ENCODE peak calls at places on chromosome 2, in eight cellular contexts. W, V, N, Y, E, Z, J and S are unnamed samples.

GRCh38 chr2:135490381-135490780 is 40.6 kb downstream of the ZRANB3 start:
- DNase-seq in E (no peak), V (no peak), J (no peak), Y (no peak), W (no peak), Z (peak; percentile 5), N (no peak), S (peak; percentile 17)

GRCh38 chr2:222477962-222478608 is 53.7 kb downstream of the SGPP2 start:
- DNase-seq in E (no peak), N (no peak), Z (no peak), Y (no peak), W (no peak), V (no peak), J (no peak), S (no peak)

GRCh38 chr2:165513479-165513878 is 44.0 kb downstream of the CSRNP3 start:
- DNase-seq in J (no peak), Y (no peak), Z (no peak), W (no peak), N (no peak), E (no peak), V (no peak), S (no peak)

GRCh38 chr2:173571021-173571821 is 216.5 kb downstream of the CDCA7 start:
- DNase-seq in V (peak; percentile 37), Z (peak; percentile 49), W (no peak), N (peak; percentile 65), Y (no peak), E (no peak), J (no peak), S (peak; percentile 57)

GRCh38 chr2:196165016-196165415 is 6.4 kb downstream of the STK17B start:
- DNase-seq in E (no peak), Z (no peak), W (no peak), N (no peak), V (no peak), J (no peak), Y (no peak), S (no peak)

GRCh38 chr2:195498839-195499490 is 158.1 kb upstream of the SLC39A10 start:
- DNase-seq in V (no peak), Y (no peak), J (no peak), Z (no peak), N (no peak), W (no peak), E (no peak), S (peak; percentile 46)

GRCh38 chr2:98868548-98869271 is 67.3 kb downstream of the CRACDL start:
- DNase-seq in W (no peak), J (no peak), Y (no peak), V (no peak), E (no peak), Z (no peak), N (no peak), S (no peak)

GRCh38 chr2:45626387-45627010 is 15.4 kb upstream of the SRBD1 start:
- DNase-seq in Z (no peak), E (no peak), V (no peak), W (no peak), Y (no peak), N (no peak), J (no peak), S (no peak)

GRCh38 chr2:18413794-18414396 is 146.6 kb downstream of the RDH14 start:
- DNase-seq in V (no peak), Z (peak; percentile 81), Y (no peak), W (no peak), J (no peak), E (no peak), N (no peak), S (peak; percentile 85)

GRCh38 chr2:31967790-31968189 is 43.0 kb downstream of the MEMO1 start:
- DNase-seq in J (no peak), Z (peak; percentile 2), Y (no peak), V (no peak), E (no peak), W (no peak), N (no peak), S (no peak)

GRCh38 chr2:8315766-8316165 is 366.1 kb upstream of the ID2 start:
- DNase-seq in W (no peak), N (no peak), Y (no peak), E (no peak), Z (peak; percentile 69), J (no peak), V (no peak), S (no peak)

GRCh38 chr2:15665067-15665942 is 73.6 kb downstream of the DDX1 start:
- DNase-seq in V (no peak), W (no peak), J (no peak), Z (no peak), E (no peak), N (no peak), Y (no peak), S (no peak)

GRCh38 chr2:240032406-240033329 is 2.4 kb upstream of the OR6B2 start:
- DNase-seq in V (no peak), J (no peak), N (no peak), W (no peak), E (no peak), Y (no peak), Z (no peak), S (no peak)

GRCh38 chr2:9877026-9877425 is 33.8 kb downstream of the TAF1B start:
- DNase-seq in E (no peak), V (no peak), W (no peak), Z (no peak), J (no peak), N (no peak), Y (no peak), S (no peak)

GRCh38 chr2:29568135-29568534 is 353.3 kb downstream of the ALK start:
- DNase-seq in Z (no peak), V (no peak), J (no peak), Y (no peak), W (no peak), N (no peak), E (no peak), S (no peak)

GRCh38 chr2:201852878-201853415 is 46.6 kb downstream of the CDK15 start:
- DNase-seq in W (no peak), V (no peak), Y (no peak), Z (no peak), E (no peak), J (no peak), N (no peak), S (no peak)